ENCODE peak calls at places on chromosomes 11 and 22, in six cellular contexts. K is A549, V is IMR-90, Z is GM12878, J is HepG2, R is K562. X is an unnamed sample.

GRCh38 chr22:39617761-39618757 is 47.5 kb downstream of the CACNA1I start:
- DNase-seq in V (no peak), K (no peak), R (no peak), J (no peak), Z (no peak), X (no peak)

GRCh38 chr11:87176044-87176443 is 138.3 kb downstream of the TMEM135 start:
- DNase-seq in R (no peak), V (peak), J (no peak), K (peak), Z (no peak), X (no peak)

GRCh38 chr11:131666006-131666405 is 295.6 kb downstream of the NTM start:
- DNase-seq in V (no peak), R (no peak), J (no peak), Z (no peak), K (no peak), X (no peak)

GRCh38 chr11:64852804-64853520 is 8.5 kb upstream of the CDC42BPG start:
- DNase-seq in J (no peak), Z (no peak), K (no peak), V (no peak), R (no peak), X (no peak)

GRCh38 chr11:112459001-112459400 is 198.3 kb upstream of the PLET1 start:
- DNase-seq in R (no peak), J (no peak), K (no peak), V (no peak), Z (no peak), X (no peak)

GRCh38 chr22:49657275-49657973 is 170.2 kb downstream of the BRD1 start:
- DNase-seq in Z (peak), J (no peak), K (no peak), R (peak), V (no peak), X (no peak)

GRCh38 chr11:108983621-108984020 is 318.8 kb downstream of the DDX10 start:
- DNase-seq in K (no peak), Z (no peak), R (no peak), J (no peak), V (no peak), X (no peak)

GRCh38 chr11:16881074-16881709 is 133.0 kb downstream of the PLEKHA7 start:
- DNase-seq in Z (no peak), J (no peak), K (no peak), R (peak), V (peak), X (no peak)

GRCh38 chr11:118916842-118917388 is 8.8 kb downstream of the BCL9L start:
- DNase-seq in K (peak), Z (no peak), V (peak), R (peak), J (peak), X (peak)

GRCh38 chr11:34150494-34151151 is 45.2 kb downstream of the NAT10 start:
- DNase-seq in V (no peak), J (no peak), Z (no peak), R (no peak), K (no peak), X (no peak)

GRCh38 chr11:2837096-2837601 is 48.4 kb downstream of the CDKN1C start:
- DNase-seq in V (peak), J (peak), R (peak), Z (no peak), K (peak), X (peak)

GRCh38 chr11:60208146-60208895 is 25.4 kb upstream of the MS4A6A start:
- DNase-seq in V (no peak), K (no peak), J (no peak), Z (no peak), R (no peak), X (no peak)

GRCh38 chr11:66293352-66293751 is 1.7 kb downstream of the TMEM151A start:
- DNase-seq in Z (no peak), V (no peak), K (no peak), J (no peak), R (no peak), X (no peak)

GRCh38 chr11:102253018-102253775 is 64.1 kb upstream of the BIRC3 start:
- DNase-seq in R (peak), K (no peak), Z (no peak), J (no peak), V (no peak), X (no peak)

GRCh38 chr11:45879803-45880685 is 5.4 kb upstream of the MAPK8IP1 start:
- DNase-seq in K (peak), J (no peak), R (peak), Z (no peak), V (peak), X (no peak)

GRCh38 chr11:68798221-68798813 is 43.4 kb downstream of the CPT1A start:
- DNase-seq in R (peak), V (no peak), Z (no peak), J (peak), K (no peak), X (peak)

GRCh38 chr11:66651011-66651410 is 12.5 kb downstream of the RBM4 start:
- DNase-seq in V (peak), J (no peak), R (no peak), K (no peak), Z (no peak), X (no peak)

GRCh38 chr11:64604458-64605247 is 13.6 kb downstream of the SLC22A12 start:
- DNase-seq in R (peak), V (no peak), J (no peak), K (no peak), Z (no peak), X (peak)

GRCh38 chr11:45983471-45983845 is 61.0 kb downstream of the LARGE2 start:
- DNase-seq in R (no peak), K (no peak), J (no peak), Z (no peak), V (no peak), X (no peak)

GRCh38 chr11:92703431-92703830 is 266.0 kb upstream of the MTNR1B start:
- DNase-seq in K (no peak), R (no peak), Z (no peak), J (no peak), V (peak), X (no peak)

GRCh38 chr11:32562839-32563599 is 20.6 kb upstream of the EIF3M start:
- DNase-seq in Z (no peak), K (no peak), R (no peak), V (peak), J (no peak), X (no peak)

GRCh38 chr22:37281646-37282384 is 493 bp upstream of the CYTH4 start:
- DNase-seq in J (no peak), Z (no peak), R (no peak), V (no peak), K (no peak), X (no peak)
- TF ChIP-seq BHLHE40 in J (no peak), Z (no peak), R (no peak), V (no peak), K (no peak), X (no peak)

GRCh38 chr22:30441088-30441487 is 15.5 kb downstream of the MTFP1 start:
- DNase-seq in Z (no peak), V (no peak), K (no peak), J (no peak), R (no peak), X (no peak)
- TF ChIP-seq BHLHE40 in Z (no peak), V (no peak), K (no peak), J (no peak), R (no peak), X (no peak)

GRCh38 chr22:46789992-46790391 is 27.5 kb downstream of the TBC1D22A start:
- DNase-seq in K (no peak), J (no peak), Z (no peak), V (no peak), R (no peak), X (no peak)

GRCh38 chr22:46793497-46793896 is 31.0 kb downstream of the TBC1D22A start:
- DNase-seq in R (no peak), V (no peak), K (no peak), J (no peak), Z (no peak), X (no peak)

GRCh38 chr22:46792841-46793261 is 30.4 kb downstream of the TBC1D22A start:
- DNase-seq in R (no peak), Z (no peak), V (no peak), J (no peak), K (no peak), X (no peak)

GRCh38 chr22:46792061-46792796 is 29.8 kb downstream of the TBC1D22A start:
- DNase-seq in R (no peak), J (no peak), K (no peak), V (no peak), Z (no peak), X (no peak)

GRCh38 chr22:46791201-46791731 is 28.8 kb downstream of the TBC1D22A start:
- DNase-seq in Z (no peak), K (no peak), R (peak), J (no peak), V (peak), X (no peak)
- TF ChIP-seq BHLHE40 in Z (no peak), K (no peak), R (no peak), J (no peak), V (no peak), X (no peak)

DNA sequence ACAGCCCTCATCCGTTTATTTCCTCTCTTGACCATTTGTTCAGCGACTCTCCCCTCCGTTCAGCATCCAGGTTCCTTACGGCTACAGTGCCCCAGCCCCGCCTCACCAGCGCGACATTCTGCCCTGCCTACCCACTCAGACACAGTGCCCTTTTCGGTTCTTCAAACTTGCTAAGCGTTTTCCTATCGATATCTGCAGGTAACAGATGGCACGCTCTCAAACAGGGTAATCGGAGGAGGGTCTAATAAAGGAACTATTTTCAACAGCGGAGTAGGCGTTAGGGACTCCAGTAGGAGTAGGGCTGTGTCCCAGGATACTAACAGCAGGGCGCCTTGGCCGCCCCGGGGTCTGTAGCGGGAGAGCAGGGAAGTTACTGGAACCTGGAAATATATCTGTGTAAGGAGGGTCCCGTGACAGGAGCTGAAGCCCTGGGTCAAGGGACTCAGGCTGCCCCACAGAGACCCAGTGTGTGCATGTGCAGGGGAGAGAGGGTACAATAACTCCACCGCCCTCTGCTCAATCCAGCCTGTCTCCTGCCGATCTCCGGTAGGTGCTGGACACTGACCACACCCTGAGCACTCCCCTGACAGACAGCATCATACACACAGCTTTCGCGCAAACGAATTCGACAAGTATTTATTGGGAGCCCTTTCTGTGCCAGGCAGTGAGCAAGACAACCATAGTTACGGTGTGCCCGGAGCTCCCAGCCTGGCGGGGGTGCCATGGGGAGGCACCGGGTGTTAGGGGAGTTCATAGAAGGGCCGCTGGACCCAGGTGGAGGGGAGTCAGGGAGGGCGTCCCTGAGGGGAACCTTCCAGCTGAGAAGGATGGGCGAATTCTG is 2.1 kb downstream of the KLHL35 start:
- DNase-seq in J (no peak), R (no peak), Z (no peak), V (no peak), K (no peak), X (no peak)
- TF ChIP-seq BHLHE40 in J (no peak), R (no peak), Z (no peak), V (no peak), K (no peak), X (no peak)

DNA sequence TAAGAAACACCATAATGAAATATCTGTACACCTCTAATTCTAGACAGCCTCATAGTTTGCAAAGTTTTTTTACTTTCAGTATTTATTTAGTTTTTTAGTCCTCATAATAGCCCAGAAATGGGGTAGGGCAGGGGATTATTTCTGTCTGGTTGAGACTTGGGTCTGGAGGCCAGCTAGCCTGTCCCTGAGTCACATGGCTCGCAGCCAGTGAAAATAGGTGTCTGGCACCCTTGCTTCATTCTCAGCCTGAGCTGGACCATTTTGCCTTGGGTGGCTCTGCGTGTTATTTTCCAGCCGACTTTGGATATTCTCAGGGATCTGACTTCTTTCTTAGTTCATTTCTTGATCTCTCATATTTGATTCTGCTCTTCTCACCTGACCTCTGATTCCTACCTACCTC is 123.9 kb upstream of the NARS2 start:
- DNase-seq in R (no peak), J (no peak), Z (no peak), V (peak), K (no peak), X (no peak)
- TF ChIP-seq BHLHE40 in R (no peak), J (no peak), Z (no peak), V (no peak), K (no peak), X (no peak)